ENCODE peak calls at places on chromosome 21, in five cellular contexts. E, T, O, W and F are unnamed samples.

GRCh38 chr21:38475519-38475918 is 22.8 kb downstream of the ERG start:
- DNase-seq in E (no peak), T (no peak), O (no peak), W (no peak), F (no peak)

GRCh38 chr21:24583473-24583872 is 1023.8 kb downstream of the MRPL39 start:
- DNase-seq in E (no peak), T (no peak), O (no peak), W (no peak), F (no peak)

GRCh38 chr21:39968010-39968409 is 100.8 kb downstream of the PCP4 start:
- DNase-seq in E (no peak), T (no peak), O (no peak), W (no peak), F (no peak)

GRCh38 chr21:45281411-45282282 is 6.0 kb downstream of the POFUT2 start:
- DNase-seq in E (no peak), T (no peak), O (no peak), W (no peak), F (peak)

GRCh38 chr21:38241029-38241740 is 15.6 kb upstream of the KCNJ15 start:
- DNase-seq in E (no peak), T (peak), O (no peak), W (no peak), F (no peak)

GRCh38 chr21:30605968-30606367 is 5.1 kb downstream of the KRTAP22-1 start:
- DNase-seq in E (no peak), T (no peak), O (no peak), W (no peak), F (no peak)

GRCh38 chr21:34020934-34021553 is 52.3 kb upstream of the MRPS6 start:
- DNase-seq in E (no peak), T (no peak), O (no peak), W (no peak), F (no peak)

GRCh38 chr21:41832230-41833137 is 46.7 kb downstream of the PRDM15 start:
- DNase-seq in E (no peak), T (no peak), O (no peak), W (no peak), F (no peak)

GRCh38 chr21:45747802-45748445 is 104.4 kb downstream of the PCBP3 start:
- DNase-seq in E (peak), T (no peak), O (no peak), W (no peak), F (no peak)

GRCh38 chr21:41447356-41447755 is 21.3 kb downstream of the MX1 start:
- DNase-seq in E (no peak), T (no peak), O (no peak), W (no peak), F (no peak)

GRCh38 chr21:33013618-33014017 is 12.1 kb upstream of the OLIG2 start:
- DNase-seq in E (no peak), T (no peak), O (no peak), W (no peak), F (no peak)

GRCh38 chr21:44432841-44433790 is 22.2 kb upstream of the LRRC3 start:
- DNase-seq in E (no peak), T (no peak), O (no peak), W (no peak), F (peak)

GRCh38 chr21:46145840-46146691 is 9.3 kb downstream of the FTCD start:
- DNase-seq in E (no peak), T (no peak), O (peak), W (no peak), F (peak)

GRCh38 chr21:25515484-25516405 is 91.5 kb downstream of the MRPL39 start:
- DNase-seq in E (no peak), T (no peak), O (no peak), W (no peak), F (no peak)

GRCh38 chr21:41133896-41134522 is 34.0 kb upstream of the BACE2 start:
- DNase-seq in E (no peak), T (no peak), O (no peak), W (peak), F (peak)

GRCh38 chr21:42671778-42672593 is 18.6 kb downstream of the PDE9A start:
- DNase-seq in E (no peak), T (no peak), O (no peak), W (no peak), F (no peak)

GRCh38 chr21:15293251-15293650 is 228.5 kb upstream of the NRIP1 start:
- DNase-seq in E (no peak), T (peak), O (no peak), W (no peak), F (no peak)

GRCh38 chr21:17613242-17613676 is 558 bp upstream of the BTG3 start:
- DNase-seq in E (no peak), T (no peak), O (no peak), W (peak), F (peak)

GRCh38 chr21:45630066-45630694 is 13.3 kb upstream of the PCBP3 start:
- DNase-seq in E (no peak), T (no peak), O (no peak), W (peak), F (no peak)

GRCh38 chr21:37645848-37646247 is 270.4 kb downstream of the KCNJ6 start:
- DNase-seq in E (no peak), T (no peak), O (no peak), W (no peak), F (no peak)

GRCh38 chr21:45845063-45845789 is 136.3 kb upstream of the COL6A1 start:
- DNase-seq in E (peak), T (no peak), O (no peak), W (no peak), F (no peak)

GRCh38 chr21:31383770-31384169 is 39.7 kb upstream of the TIAM1 start:
- DNase-seq in E (no peak), T (no peak), O (no peak), W (no peak), F (no peak)

GRCh38 chr21:45974073-45975016 is 7.2 kb upstream of the COL6A1 start:
- DNase-seq in E (peak), T (no peak), O (no peak), W (peak), F (peak)

GRCh38 chr21:33432496-33432895 is 29.3 kb downstream of the IFNGR2 start:
- DNase-seq in E (no peak), T (no peak), O (no peak), W (no peak), F (no peak)

GRCh38 chr21:46545911-46546310 is 59.0 kb downstream of the S100B start:
- DNase-seq in E (no peak), T (no peak), O (no peak), W (no peak), F (no peak)

GRCh38 chr21:46001821-46002681 is 20.5 kb downstream of the COL6A1 start:
- DNase-seq in E (no peak), T (no peak), O (peak), W (no peak), F (peak)

GRCh38 chr21:27649746-27650145 is 682.9 kb upstream of the ADAMTS5 start:
- DNase-seq in E (no peak), T (no peak), O (no peak), W (no peak), F (no peak)

GRCh38 chr21:42684109-42684916 is 30.9 kb downstream of the PDE9A start:
- DNase-seq in E (peak), T (no peak), O (no peak), W (no peak), F (no peak)

GRCh38 chr21:31476551-31477120 is 132.6 kb upstream of the TIAM1 start:
- DNase-seq in E (no peak), T (no peak), O (no peak), W (no peak), F (no peak)

GRCh38 chr21:30425826-30426225 is at the start of gene KRTAP13-3:
- DNase-seq in E (no peak), T (no peak), O (no peak), W (no peak), F (no peak)

GRCh38 chr21:14480601-14481000 is 65.5 kb downstream of the SAMSN1 start:
- DNase-seq in E (no peak), T (no peak), O (no peak), W (no peak), F (no peak)

GRCh38 chr21:34022557-34023335 is 50.6 kb upstream of the MRPS6 start:
- DNase-seq in E (peak), T (no peak), O (no peak), W (no peak), F (no peak)

GRCh38 chr21:43872549-43873198 is 7.7 kb downstream of the AGPAT3 start:
- DNase-seq in E (no peak), T (no peak), O (no peak), W (no peak), F (no peak)

GRCh38 chr21:32819702-32820101 is 48.1 kb upstream of the PAXBP1 start:
- DNase-seq in E (no peak), T (no peak), O (no peak), W (no peak), F (no peak)

GRCh38 chr21:44612669-44613229 is 870 bp downstream of the KRTAP10-8 start:
- DNase-seq in E (no peak), T (no peak), O (no peak), W (no peak), F (peak)

GRCh38 chr21:22138297-22139016 is 1140.2 kb downstream of the NCAM2 start:
- DNase-seq in E (no peak), T (no peak), O (no peak), W (no peak), F (no peak)

GRCh38 chr21:44365251-44365966 is 12.0 kb downstream of the TRPM2 start:
- DNase-seq in E (no peak), T (no peak), O (no peak), W (peak), F (peak)